ENCODE peak calls at places on chromosomes 7 and 10, in six cellular contexts. Z is stimulated activated CD8-positive, alpha-beta memory T cell treated with anti-CD3 and anti-CD28 coated beads, Interleukin-15, amount 100 ng/mL, for 4 hours; C is activated naive CD4-positive, alpha-beta T cell treated with anti-CD3 and anti-CD28 coated beads, Interleukin-2, amount 10 ng/mL, durations not matched to agents 7 days and 5 days; Q is GM23248; L is brain microvascular endothelial cell; V is cardiac fibroblast. P is an unnamed sample.

GRCh38 chr10:11587860-11588259 is 23.6 kb downstream of the USP6NL start:
- DNase-seq in Z (no peak), C (no peak), Q (no peak), L (no peak), V (no peak), P (no peak)

GRCh38 chr7:47361746-47362215 is 220.1 kb downstream of the TNS3 start:
- DNase-seq in Z (no peak), C (no peak), Q (peak), L (peak), V (peak), P (peak)

GRCh38 chr7:134618756-134619530 is 27.7 kb upstream of the BPGM start:
- DNase-seq in Z (no peak), C (no peak), Q (peak), L (peak), V (peak), P (no peak)

GRCh38 chr10:43211030-43211429 is 55.8 kb downstream of the RASGEF1A start:
- DNase-seq in Z (no peak), C (peak), Q (peak), L (peak), V (peak), P (no peak)

GRCh38 chr7:41786943-41787342 is 84.1 kb upstream of the INHBA start:
- DNase-seq in Z (no peak), C (no peak), Q (peak), L (no peak), V (no peak), P (no peak)

GRCh38 chr10:120828940-120829339 is 22.2 kb upstream of the WDR11 start:
- DNase-seq in Z (no peak), C (no peak), Q (no peak), L (no peak), V (no peak), P (no peak)

GRCh38 chr10:48574322-48574796 is 30.5 kb downstream of the ARHGAP22 start:
- DNase-seq in Z (no peak), C (no peak), Q (no peak), L (no peak), V (no peak), P (no peak)

GRCh38 chr10:113679463-113680171 is at the start of gene CASP7:
- DNase-seq in Z (peak), C (peak), Q (peak), L (peak), V (peak), P (no peak)

GRCh38 chr7:93055543-93056107 is 62.2 kb downstream of the SAMD9 start:
- DNase-seq in Z (no peak), C (no peak), Q (peak), L (peak), V (peak), P (no peak)

GRCh38 chr7:4806983-4807625 is 31.7 kb downstream of the AP5Z1 start:
- DNase-seq in Z (no peak), C (no peak), Q (no peak), L (no peak), V (no peak), P (no peak)

GRCh38 chr7:1526271-1526754 is 4.2 kb upstream of the MAFK start:
- DNase-seq in Z (no peak), C (no peak), Q (no peak), L (no peak), V (no peak), P (no peak)

P was measured in non-pigmented ciliary epithelial cell.